ENCODE peak calls at places on chromosomes 5 and 9, in six cellular contexts. T is tibial artery; B is adrenal gland; R is IMR-90; G is mesendoderm; S is CD8-positive, alpha-beta T cell. U is an unnamed sample. For H3K4me1, the result is how much of the 10 kb centered on the place peaks cover.

GRCh38 chr5:67878911-67879310 is 336.6 kb upstream of the PIK3R1 start:
- DNase-seq in T (no peak), B (no peak), R (no peak), G (no peak), S (no peak), U (no peak)

GRCh38 chr9:89954229-89954628 is 349.4 kb downstream of the GADD45G start:
- DNase-seq in T (no peak), B (no peak), R (no peak), G (no peak), S (no peak), U (no peak)

GRCh38 chr9:8683496-8683895 is 883.9 kb upstream of the DMAC1 start:
- DNase-seq in T (no peak), B (no peak), R (no peak), G (no peak), S (no peak), U (no peak)

GRCh38 chr9:30078195-30078594 is 2306.2 kb upstream of the ACO1 start:
- DNase-seq in T (no peak), B (no peak), R (no peak), G (no peak), S (no peak), U (no peak)

GRCh38 chr9:88593537-88594185 is 58.7 kb downstream of the NXNL2 start:
- DNase-seq in T (no peak), B (peak), R (peak), G (peak), S (peak), U (no peak)

GRCh38 chr5:116476903-116477537 is 97.6 kb downstream of the SEMA6A start:
- DNase-seq in T (no peak), B (no peak), R (no peak), G (no peak), S (no peak), U (no peak)

GRCh38 chr9:121945849-121946248 is 147.3 kb downstream of the TTLL11 start:
- DNase-seq in T (no peak), B (no peak), R (peak), G (no peak), S (no peak), U (no peak)

GRCh38 chr9:15308511-15308910 is 1.5 kb upstream of the TTC39B start:
- DNase-seq in T (no peak), B (no peak), R (peak), G (no peak), S (no peak), U (no peak)

GRCh38 chr5:32851774-32852173 is 140.7 kb downstream of the NPR3 start:
- DNase-seq in T (no peak), B (no peak), R (no peak), G (peak), S (no peak), U (no peak)

GRCh38 chr9:121582641-121583040 is 68.8 kb upstream of the DAB2IP start:
- DNase-seq in T (no peak), B (no peak), R (no peak), G (no peak), S (no peak), U (no peak)

GRCh38 chr9:97908736-97909135 is 13.6 kb downstream of the TRMO start:
- DNase-seq in T (no peak), B (no peak), R (no peak), G (no peak), S (no peak), U (no peak)

GRCh38 chr9:82082563-82082962 is 94.0 kb downstream of the SPATA31D1 start:
- DNase-seq in T (no peak), B (no peak), R (no peak), G (no peak), S (no peak), U (no peak)

GRCh38 chr9:114430443-114430842 is 42.7 kb upstream of the AKNA start:
- DNase-seq in T (no peak), B (no peak), R (no peak), G (peak), S (no peak), U (no peak)

GRCh38 chr9:92686954-92687353 is 17.0 kb upstream of the IPPK start:
- DNase-seq in T (no peak), B (no peak), R (no peak), G (peak), S (no peak), U (no peak)

GRCh38 chr5:14870347-14871083 is 1.1 kb downstream of the ANKH start:
- DNase-seq in T (peak), B (no peak), R (no peak), G (no peak), S (peak), U (peak)

GRCh38 chr5:14871084-14871572 is 450 bp downstream of the ANKH start:
- DNase-seq in T (peak), B (peak), R (no peak), G (no peak), S (peak), U (peak)

GRCh38 chr5:14871573-14872069 is at the start of gene ANKH:
- DNase-seq in T (peak), B (peak), R (peak), G (peak), S (peak), U (peak)

GRCh38 chr5:14868771-14869170 is 2.8 kb downstream of the ANKH start:
- DNase-seq in T (no peak), B (no peak), R (no peak), G (no peak), S (no peak), U (no peak)

DNA sequence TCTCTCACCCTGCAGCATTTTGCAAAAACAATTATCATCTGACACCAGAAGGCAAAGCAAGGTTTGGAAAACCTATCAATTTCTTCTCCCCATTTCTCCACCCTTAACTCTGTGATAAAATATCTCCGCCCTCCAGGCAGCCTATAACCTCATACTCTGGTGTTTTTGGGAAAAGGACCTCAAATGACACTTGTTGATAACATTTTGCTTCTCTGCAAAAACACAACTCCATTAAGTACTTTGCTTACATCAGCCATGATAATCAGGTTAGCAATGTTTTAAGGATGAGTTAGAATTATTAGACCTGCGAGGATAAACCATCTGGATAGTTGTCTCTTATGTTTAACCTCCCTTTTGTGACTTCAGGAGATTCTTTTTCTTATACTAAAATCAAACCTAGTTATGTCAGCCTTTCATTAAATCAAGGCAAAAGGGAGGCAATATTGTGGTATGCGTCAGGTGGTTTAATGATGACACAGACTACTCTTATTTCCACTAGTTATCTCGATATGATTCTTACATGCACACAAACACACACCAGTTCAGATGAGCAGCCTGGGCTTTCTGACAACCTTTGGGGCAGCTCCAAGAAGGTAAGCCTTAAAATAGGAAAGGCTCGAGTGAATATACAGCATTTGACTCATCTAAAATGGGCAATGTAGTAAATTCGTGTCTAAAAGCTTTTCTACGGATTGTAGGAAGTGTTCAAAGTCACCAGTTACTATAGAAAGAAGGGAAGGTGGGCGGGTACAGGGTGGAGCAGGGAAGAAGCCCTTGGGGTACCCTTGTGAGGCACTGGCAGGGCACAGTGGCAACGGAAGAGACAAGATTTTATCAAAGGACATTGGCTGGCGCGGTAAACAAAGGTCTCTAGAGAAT is 2.1 kb downstream of the ANKH start:
- DNase-seq in T (no peak), B (no peak), R (no peak), G (no peak), S (no peak), U (no peak)
- H3K4me3 ChIP-seq in T (peak), B (no peak), R (no peak), G (no peak), S (peak), U (peak)

GRCh38 chr5:10734050-10734709 is 26.9 kb downstream of the DAP start:
- DNase-seq in T (no peak), B (no peak), R (no peak), G (no peak), S (no peak), U (no peak)
- H3K4me1 ChIP-seq in T (under half), B (under half), R (under half), G (under half), S (under half), U (under half)

GRCh38 chr5:80034559-80034958 is 589 bp upstream of the THBS4 start:
- DNase-seq in T (no peak), B (no peak), R (no peak), G (no peak), S (no peak), U (no peak)

GRCh38 chr5:80034962-80035821 is at the start of gene THBS4:
- DNase-seq in T (no peak), B (no peak), R (no peak), G (peak), S (no peak), U (peak)

GRCh38 chr5:80036621-80037020 is 1.5 kb downstream of the THBS4 start:
- DNase-seq in T (no peak), B (no peak), R (no peak), G (no peak), S (no peak), U (no peak)

GRCh38 chr5:80037366-80037765 is 2.2 kb downstream of the THBS4 start:
- DNase-seq in T (no peak), B (no peak), R (no peak), G (no peak), S (no peak), U (no peak)

GRCh38 chr5:80035839-80036238 is 691 bp downstream of the THBS4 start:
- DNase-seq in T (no peak), B (no peak), R (no peak), G (no peak), S (no peak), U (no peak)
- H3K4me3 ChIP-seq in T (no peak), B (no peak), R (no peak), G (no peak), S (no peak), U (peak)

GRCh38 chr5:136001531-136001930 is 27.3 kb upstream of the TGFBI start:
- DNase-seq in T (no peak), B (no peak), R (peak), G (no peak), S (no peak), U (no peak)
- H3K4me1 ChIP-seq in T (under half), B (under half), R (under half), G (under half), S (under half), U (under half)

GRCh38 chr5:102294996-102295395 is 1.1 kb downstream of the SLCO4C1 start:
- DNase-seq in T (no peak), B (no peak), R (no peak), G (peak), S (no peak), U (no peak)

GRCh38 chr5:102295534-102296228 is 403 bp downstream of the SLCO4C1 start:
- DNase-seq in T (no peak), B (no peak), R (no peak), G (peak), S (no peak), U (no peak)

GRCh38 chr5:102296229-102296817 is at the start of gene SLCO4C1:
- DNase-seq in T (peak), B (peak), R (no peak), G (peak), S (peak), U (peak)
- H3K4me3 ChIP-seq in T (peak), B (no peak), R (no peak), G (peak), S (peak), U (peak)

GRCh38 chr5:1504244-1504595 is 19.5 kb downstream of the LPCAT1 start:
- DNase-seq in T (no peak), B (no peak), R (no peak), G (no peak), S (no peak), U (no peak)
- H3K4me1 ChIP-seq in T (under half), B (under half), R (under half), G (under half), S (under half), U (under half)

DNA sequence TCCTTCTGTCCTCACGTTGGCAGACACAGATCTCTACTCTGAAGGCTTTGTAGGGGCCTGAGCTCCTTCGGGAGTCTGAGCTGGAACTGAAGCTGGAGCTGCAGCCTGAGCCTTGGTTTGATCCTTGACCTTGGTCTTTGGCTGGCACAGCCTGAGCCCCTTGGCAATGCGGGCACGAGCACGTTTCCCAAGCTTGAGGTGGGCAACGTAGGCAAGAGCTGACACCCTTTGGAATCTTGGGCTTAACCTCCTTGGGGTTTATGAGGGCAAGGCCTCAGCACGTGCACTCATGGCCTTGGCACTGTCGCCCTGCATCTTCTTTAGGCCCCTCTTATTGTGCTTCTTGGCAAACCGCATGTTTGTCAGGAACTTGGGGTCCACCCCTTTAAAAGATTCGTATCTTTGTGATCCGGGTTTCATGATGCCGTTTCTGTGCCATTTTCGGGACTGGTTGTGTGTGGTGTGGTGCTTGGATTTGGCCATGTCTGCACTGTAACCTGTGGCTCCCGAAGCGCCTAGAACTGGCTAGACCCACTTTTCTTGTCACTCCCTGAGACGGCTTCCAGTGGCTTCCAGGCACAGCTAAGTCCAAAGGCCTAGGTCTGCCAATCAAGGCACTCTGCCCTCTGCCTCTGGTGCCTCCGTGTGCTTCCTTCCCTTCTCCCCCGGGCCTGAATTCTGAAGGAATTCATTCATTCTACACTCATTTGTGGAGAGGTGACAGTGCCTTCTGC is 1.4 kb downstream of the SUSD1 start:
- DNase-seq in T (no peak), B (no peak), R (no peak), G (no peak), S (no peak), U (no peak)
- H3K4me3 ChIP-seq in T (peak), B (no peak), R (no peak), G (no peak), S (peak), U (peak)

GRCh38 chr5:92390657-92391056 is 1007.5 kb upstream of the ARRDC3 start:
- DNase-seq in T (no peak), B (no peak), R (no peak), G (no peak), S (no peak), U (no peak)
- H3K4me1 ChIP-seq in T (under half), B (under half), R (under half), G (under half), S (under half), U (under half)

GRCh38 chr9:127051881-127052595 is 70.4 kb downstream of the ANGPTL2 start:
- DNase-seq in T (peak), B (no peak), R (no peak), G (no peak), S (no peak), U (no peak)

GRCh38 chr9:127055745-127056402 is 66.6 kb downstream of the ANGPTL2 start:
- DNase-seq in T (no peak), B (no peak), R (no peak), G (no peak), S (no peak), U (no peak)

GRCh38 chr9:127053908-127054307 is 68.5 kb downstream of the ANGPTL2 start:
- DNase-seq in T (peak), B (no peak), R (no peak), G (no peak), S (no peak), U (no peak)

GRCh38 chr9:127050581-127050980 is 71.9 kb downstream of the ANGPTL2 start:
- DNase-seq in T (peak), B (no peak), R (no peak), G (no peak), S (peak), U (no peak)

DNA sequence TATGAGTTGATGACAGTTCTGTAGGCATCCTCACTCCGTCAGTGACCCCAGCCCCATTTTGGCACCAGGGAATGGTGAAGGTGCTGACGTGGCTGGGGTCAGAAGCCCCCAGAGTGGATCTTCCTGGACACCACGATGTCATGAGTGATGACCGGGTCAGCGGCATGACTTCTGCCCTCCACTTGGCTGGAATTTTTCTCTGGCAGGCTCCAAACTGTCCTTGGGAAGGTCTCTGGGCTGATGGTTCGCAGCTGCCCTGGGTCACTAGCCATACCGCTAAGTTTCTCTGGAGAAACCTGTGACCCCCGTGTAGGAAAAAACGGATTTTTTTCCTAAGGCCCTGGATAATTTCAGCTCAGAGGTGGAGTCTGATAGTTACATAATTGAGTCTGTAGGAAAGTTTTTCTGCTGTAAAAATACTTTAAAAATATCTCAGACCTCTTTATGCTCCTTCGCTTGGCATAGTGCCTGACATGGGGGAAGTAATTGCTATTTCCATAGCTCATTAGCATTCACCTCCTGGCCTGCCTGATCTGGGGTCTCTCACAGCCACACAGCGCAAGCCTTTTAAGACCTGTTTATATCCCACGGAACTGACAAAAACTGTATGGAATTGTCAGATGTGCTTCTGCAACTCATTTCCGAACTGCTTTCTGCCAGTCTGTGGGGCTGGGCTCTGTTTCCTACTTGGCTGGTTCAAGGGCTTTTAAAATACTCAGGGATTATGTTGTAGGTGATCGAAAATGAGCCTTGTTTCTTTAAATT is 69.2 kb downstream of the ANGPTL2 start:
- DNase-seq in T (peak), B (no peak), R (no peak), G (no peak), S (no peak), U (no peak)
- H3K4me3 ChIP-seq in T (no peak), B (no peak), R (no peak), G (no peak), S (no peak), U (no peak)

GRCh38 chr9:112078432-112078831 is 96.7 kb downstream of the SUSD1 start:
- DNase-seq in T (no peak), B (no peak), R (no peak), G (no peak), S (no peak), U (no peak)

GRCh38 chr9:112072721-112073553 is 102.2 kb downstream of the SUSD1 start:
- DNase-seq in T (no peak), B (no peak), R (peak), G (peak), S (no peak), U (no peak)

GRCh38 chr9:112075009-112075378 is 100.1 kb downstream of the SUSD1 start:
- DNase-seq in T (no peak), B (no peak), R (no peak), G (no peak), S (no peak), U (no peak)

GRCh38 chr9:112076814-112077213 is 98.3 kb downstream of the SUSD1 start:
- DNase-seq in T (no peak), B (no peak), R (no peak), G (no peak), S (no peak), U (no peak)

DNA sequence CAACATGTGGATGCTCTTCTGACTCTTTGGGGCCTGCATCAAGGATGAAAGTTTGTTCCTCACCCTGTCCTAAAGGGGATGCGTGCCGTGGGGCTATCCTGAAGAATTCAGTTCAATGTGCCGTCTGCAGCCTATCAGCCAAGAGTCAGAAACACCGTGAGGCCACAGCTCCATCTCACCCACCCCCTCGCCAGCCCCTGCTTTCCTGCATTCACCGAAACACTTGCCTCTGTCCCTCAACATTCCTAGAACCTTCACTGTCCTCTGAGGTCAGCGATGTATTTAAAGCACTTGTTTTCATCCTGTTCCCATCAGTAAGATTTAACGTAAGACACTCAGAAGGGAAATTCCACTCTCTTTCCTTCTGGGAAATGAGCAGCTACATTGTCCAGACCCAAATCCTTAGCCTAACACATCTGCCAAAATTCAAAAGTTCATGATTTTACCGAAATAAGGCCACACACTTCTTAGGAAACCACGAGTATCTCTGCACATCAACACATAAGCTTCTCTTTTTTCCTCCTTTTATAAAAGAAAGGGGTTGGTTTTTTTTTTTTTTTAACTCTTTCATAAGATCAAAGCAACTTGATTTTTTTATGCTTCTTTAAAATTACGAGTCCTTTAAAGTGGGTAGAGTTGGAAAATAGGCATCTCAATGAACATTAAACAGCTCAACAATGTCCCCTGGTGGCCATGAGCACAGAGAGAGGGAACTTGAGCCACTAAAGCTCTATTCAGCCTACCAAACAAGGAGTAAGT is 100.7 kb downstream of the SUSD1 start:
- DNase-seq in T (no peak), B (peak), R (peak), G (peak), S (peak), U (peak)
- H3K4me1 ChIP-seq in T (under half), B (under half), R (under half), G (under half), S (under half), U (under half)